ENCODE peak calls at places on chromosomes 16 and 17, in eight cellular contexts. F, K, I, B, J, O, E and U are unnamed samples.

GRCh38 chr16:61366006-61366405 is 670.2 kb downstream of the CDH8 start:
- DNase-seq in E (peak), J (no peak), I (no peak), F (peak), O (no peak), B (no peak), K (no peak), U (no peak)

GRCh38 chr17:81062014-81062413 is 27.1 kb downstream of the BAIAP2 start:
- DNase-seq in B (no peak), I (no peak), J (no peak), E (no peak), O (no peak), F (no peak), K (no peak), U (no peak)

GRCh38 chr16:81710596-81710995 is 68.5 kb upstream of the PLCG2 start:
- DNase-seq in E (peak), F (peak), B (no peak), J (no peak), O (no peak), K (no peak), I (no peak), U (no peak)

GRCh38 chr16:3408561-3409197 is 7.7 kb downstream of the ZNF174 start:
- DNase-seq in O (no peak), I (no peak), E (no peak), F (no peak), J (no peak), B (no peak), K (no peak), U (no peak)

GRCh38 chr17:77887464-77888241 is 70.8 kb upstream of the TNRC6C start:
- DNase-seq in K (peak), E (peak), F (peak), B (peak), O (no peak), J (no peak), I (no peak), U (no peak)

GRCh38 chr16:2486645-2487516 is 12.0 kb downstream of the TBC1D24 start:
- DNase-seq in F (peak), K (peak), I (no peak), B (peak), O (no peak), E (no peak), J (no peak), U (no peak)

GRCh38 chr17:17835415-17836249 is 1.2 kb downstream of the SREBF1 start:
- DNase-seq in J (no peak), F (no peak), O (no peak), K (peak), B (peak), E (no peak), I (no peak), U (no peak)

GRCh38 chr17:32852811-32853210 is 24.1 kb downstream of the MYO1D start:
- DNase-seq in F (no peak), J (no peak), K (no peak), E (no peak), O (no peak), B (peak), I (no peak), U (no peak)

GRCh38 chr16:59773330-59773729 is 1039.2 kb upstream of the GOT2 start:
- DNase-seq in F (no peak), J (no peak), O (no peak), K (no peak), B (no peak), E (no peak), I (no peak), U (no peak)

GRCh38 chr16:27218756-27219155 is 15.4 kb downstream of the KDM8 start:
- DNase-seq in O (no peak), F (no peak), J (no peak), E (no peak), I (no peak), B (no peak), K (no peak), U (no peak)

GRCh38 chr17:28612936-28613872 is 781 bp downstream of the RSKR start:
- DNase-seq in K (peak), J (peak), B (peak), I (peak), E (peak), O (peak), F (peak), U (no peak)

GRCh38 chr17:5919104-5919503 is 151.1 kb upstream of the WSCD1 start:
- DNase-seq in K (no peak), E (peak), F (peak), J (no peak), O (no peak), B (no peak), I (no peak), U (no peak)

GRCh38 chr17:38745545-38745944 is 2.6 kb downstream of the PCGF2 start:
- DNase-seq in E (no peak), F (no peak), B (peak), O (peak), J (no peak), K (peak), I (no peak), U (no peak)

GRCh38 chr17:80586464-80587228 is 42.0 kb downstream of the RPTOR start:
- DNase-seq in B (no peak), J (peak), K (no peak), I (no peak), F (no peak), E (no peak), O (no peak), U (no peak)

GRCh38 chr16:35414563-35414962 is 1955.2 kb downstream of the TP53TG3F start:
- DNase-seq in B (no peak), O (no peak), K (no peak), J (no peak), F (no peak), I (no peak), E (no peak), U (no peak)

GRCh38 chr16:54931041-54931756 is 534 bp downstream of the IRX5 start:
- DNase-seq in E (peak), I (peak), J (peak), F (peak), B (peak), O (peak), K (no peak), U (no peak)

GRCh38 chr17:32876414-32877163 is at the start of gene MYO1D:
- DNase-seq in K (peak), F (peak), J (peak), B (peak), O (peak), E (peak), I (peak), U (peak)

GRCh38 chr16:66926171-66926570 is 836 bp upstream of the RRAD start:
- DNase-seq in I (no peak), E (no peak), J (no peak), B (peak), F (no peak), K (no peak), O (no peak), U (no peak)

GRCh38 chr17:20206068-20206467 is 196.9 kb downstream of the SPECC1 start:
- DNase-seq in B (peak), F (no peak), K (no peak), E (no peak), J (no peak), I (no peak), O (peak), U (no peak)

GRCh38 chr16:76577003-76577402 is 299.8 kb downstream of the CNTNAP4 start:
- DNase-seq in O (no peak), E (no peak), B (no peak), F (no peak), I (peak), K (no peak), J (no peak), U (no peak)

GRCh38 chr17:9513266-9513665 is 62.4 kb downstream of the STX8 start:
- DNase-seq in I (no peak), O (no peak), F (no peak), B (no peak), J (no peak), K (no peak), E (no peak), U (no peak)

GRCh38 chr17:79325707-79326106 is 251.1 kb downstream of the ENGASE start:
- DNase-seq in J (no peak), I (no peak), B (peak), F (peak), E (peak), K (no peak), O (peak), U (no peak)

GRCh38 chr17:57976594-57976993 is 11.5 kb downstream of the VEZF1 start:
- DNase-seq in I (no peak), J (no peak), E (no peak), F (no peak), K (no peak), B (no peak), O (no peak), U (no peak)

GRCh38 chr17:57979076-57979475 is 9.0 kb downstream of the VEZF1 start:
- DNase-seq in I (no peak), K (no peak), J (no peak), F (no peak), E (no peak), O (no peak), B (no peak), U (no peak)

GRCh38 chr17:57971572-57971971 is 16.4 kb upstream of the CUEDC1 start:
- DNase-seq in I (no peak), K (no peak), O (no peak), B (no peak), J (peak), E (no peak), F (no peak), U (no peak)

GRCh38 chr17:57972151-57972550 is 15.9 kb downstream of the VEZF1 start:
- DNase-seq in O (no peak), J (peak), I (no peak), K (no peak), B (no peak), F (no peak), E (no peak), U (no peak)

DNA sequence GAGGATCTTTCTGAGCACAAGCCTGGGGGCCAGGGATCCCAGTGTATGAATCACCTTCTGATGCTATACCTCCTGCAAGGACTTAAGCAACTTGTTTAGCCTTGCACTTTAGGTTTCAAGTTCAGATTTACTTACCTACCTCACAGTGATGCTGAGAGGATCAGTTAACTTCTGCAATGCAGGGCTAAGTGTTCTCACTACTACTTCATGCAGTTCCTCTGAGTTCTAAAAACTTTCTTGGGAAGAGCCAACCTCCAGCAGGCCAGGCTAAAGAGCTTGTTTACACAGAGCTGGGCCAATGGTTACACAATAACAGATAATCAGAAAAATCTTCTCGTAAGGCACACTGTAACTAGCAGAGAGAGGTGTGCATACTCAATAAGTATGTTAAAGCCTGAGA is 13.0 kb downstream of the VEZF1 start:
- DNase-seq in O (peak), F (no peak), J (no peak), E (no peak), B (peak), K (no peak), I (no peak), U (no peak)
- TF ChIP-seq EZH2phosphoT487 in O (no peak), F (no peak), J (no peak), E (no peak), B (no peak), K (no peak), I (no peak), U (no peak)

DNA sequence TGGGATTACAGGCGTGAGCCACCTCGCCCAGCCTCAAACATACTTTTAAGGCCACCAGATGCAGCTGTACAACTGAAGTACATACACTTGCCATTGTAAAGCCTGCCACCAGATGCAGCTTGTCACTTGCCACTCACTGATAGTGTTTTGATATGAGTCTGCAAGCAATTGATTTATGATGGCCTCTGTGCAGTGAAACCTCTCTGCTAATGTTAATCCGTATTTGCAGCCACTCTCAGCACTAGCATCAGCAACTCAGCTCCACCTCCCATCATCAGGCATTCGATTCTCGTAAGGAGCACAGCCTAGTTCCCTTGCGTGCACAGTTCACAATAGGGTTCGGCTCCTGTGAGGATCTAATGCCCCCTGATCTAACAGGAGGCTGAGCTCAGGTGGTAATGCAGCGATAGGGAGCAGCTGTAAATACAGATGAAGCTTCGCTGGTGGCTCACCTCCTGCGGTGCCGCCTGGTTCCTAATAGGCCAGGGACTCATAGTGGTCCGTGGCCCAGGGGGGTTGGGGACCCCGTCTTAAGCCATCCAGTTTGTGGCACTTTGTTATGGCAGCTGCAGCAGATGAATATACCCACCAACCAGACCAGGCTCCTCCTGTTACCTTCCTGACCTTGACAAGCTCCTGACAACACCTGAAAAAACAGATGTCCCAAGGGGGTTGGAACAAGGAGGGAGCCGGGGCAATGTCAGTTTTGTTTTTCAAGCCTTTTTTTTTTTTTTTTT is 1.3 kb upstream of the HERPUD1 start:
- DNase-seq in I (peak), J (no peak), F (peak), B (no peak), O (no peak), E (peak), K (peak), U (no peak)
- TF ChIP-seq EZH2phosphoT487 in I (no peak), J (no peak), F (no peak), B (no peak), O (no peak), E (no peak), K (no peak), U (no peak)

GRCh38 chr17:49963277-49963625 is 5.7 kb upstream of the DLX4 start:
- DNase-seq in F (peak), K (no peak), J (no peak), I (no peak), E (peak), B (no peak), O (no peak), U (no peak)

GRCh38 chr17:49962599-49963276 is 6.3 kb upstream of the DLX4 start:
- DNase-seq in F (no peak), B (no peak), O (no peak), I (no peak), E (peak), K (no peak), J (no peak), U (no peak)

GRCh38 chr17:49957350-49957749 is 11.6 kb upstream of the DLX4 start:
- DNase-seq in E (no peak), K (no peak), B (no peak), O (no peak), I (no peak), J (no peak), F (no peak), U (no peak)

GRCh38 chr17:49958723-49959122 is 10.3 kb upstream of the DLX4 start:
- DNase-seq in O (no peak), K (no peak), E (no peak), I (no peak), J (no peak), B (no peak), F (no peak), U (no peak)

GRCh38 chr17:49959183-49959935 is 9.6 kb upstream of the DLX4 start:
- DNase-seq in I (no peak), O (no peak), K (no peak), F (no peak), B (peak), E (peak), J (no peak), U (peak)
- TF ChIP-seq EZH2phosphoT487 in I (no peak), O (no peak), K (no peak), F (no peak), B (no peak), E (no peak), J (no peak), U (no peak)

GRCh38 chr17:57601328-57601727 is 143.8 kb downstream of the CCDC182 start:
- DNase-seq in K (no peak), F (no peak), I (no peak), B (no peak), J (no peak), E (no peak), O (no peak), U (no peak)
- TF ChIP-seq EZH2phosphoT487 in K (no peak), F (no peak), I (no peak), B (no peak), J (no peak), E (no peak), O (no peak), U (no peak)

GRCh38 chr16:17589898-17590297 is 119.1 kb upstream of the XYLT1 start:
- DNase-seq in O (no peak), J (no peak), F (no peak), K (no peak), E (no peak), B (no peak), I (no peak), U (no peak)

GRCh38 chr16:17585449-17586080 is 114.8 kb upstream of the XYLT1 start:
- DNase-seq in I (no peak), O (no peak), K (no peak), B (no peak), J (no peak), E (no peak), F (no peak), U (no peak)

GRCh38 chr16:17591655-17592405 is 121.1 kb upstream of the XYLT1 start:
- DNase-seq in J (peak), O (no peak), I (no peak), E (no peak), B (peak), K (no peak), F (no peak), U (no peak)

GRCh38 chr16:17590711-17591654 is 120.2 kb upstream of the XYLT1 start:
- DNase-seq in E (no peak), I (no peak), B (peak), K (no peak), J (no peak), O (no peak), F (no peak), U (no peak)
- TF ChIP-seq EZH2phosphoT487 in E (no peak), I (no peak), B (no peak), K (no peak), J (no peak), O (no peak), F (no peak), U (no peak)

DNA sequence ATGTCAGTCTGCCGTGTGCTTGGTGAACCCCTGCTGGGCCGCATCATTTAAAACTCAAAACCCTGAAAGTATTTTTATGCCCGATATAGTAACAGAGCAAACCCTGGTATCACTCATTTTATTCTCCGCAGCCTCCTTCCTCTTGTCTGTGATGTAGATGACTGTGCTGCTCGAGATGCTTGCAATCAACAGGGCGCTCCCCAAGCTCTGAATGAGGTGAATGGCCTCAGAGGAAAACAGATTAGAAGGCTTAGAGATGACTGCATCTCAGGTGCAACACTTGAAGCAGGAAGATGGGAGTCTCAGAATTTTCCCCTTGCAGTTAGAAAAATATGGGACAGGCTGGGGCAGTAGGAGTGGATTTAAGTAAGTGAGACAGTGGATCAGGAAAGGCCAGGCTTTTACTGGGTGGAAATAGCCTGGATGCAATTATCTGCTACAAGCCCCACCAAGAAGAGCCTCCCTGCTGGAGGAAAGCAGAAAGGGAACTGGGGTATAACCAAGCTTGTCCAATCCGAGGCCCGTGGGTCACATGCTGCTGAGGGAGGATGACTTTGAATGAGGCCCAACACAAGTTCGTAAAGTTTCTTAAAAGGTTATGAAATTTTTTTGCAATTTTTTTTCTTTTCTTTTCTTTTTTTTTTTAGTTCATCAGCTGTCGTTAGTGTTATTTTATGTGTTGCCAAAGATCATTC is 166.9 kb downstream of the CDH13 start:
- DNase-seq in J (no peak), K (no peak), F (peak), B (no peak), I (no peak), O (no peak), E (peak), U (no peak)
- TF ChIP-seq EZH2phosphoT487 in J (no peak), K (no peak), F (no peak), B (no peak), I (no peak), O (no peak), E (no peak), U (no peak)